ENCODE peak calls at places on chromosomes 4 and X, in five cellular contexts. F is SK-N-SH, Q is progenitor cell of endocrine pancreas, V is HFFc6, E is fibroblast of mammary gland. I is an unnamed sample.
A peak's percentile ranks its signal among the peaks of the same experiment; 100 is the strongest.

GRCh38 chrX:110317079-110317819 is 636 bp downstream of the AMMECR1 start:
- DNase-seq in F (peak; percentile 55), Q (peak; percentile 25), V (no peak), E (peak; percentile 16), I (peak; percentile 26)

GRCh38 chr4:105042451-105042850 is 104.2 kb upstream of the TET2 start:
- DNase-seq in F (no peak), Q (no peak), V (no peak), E (no peak), I (no peak)

GRCh38 chr4:153538408-153539057 is 72.4 kb downstream of the TMEM131L start:
- DNase-seq in F (peak; percentile 61), Q (no peak), V (no peak), E (peak; percentile 35), I (no peak)

GRCh38 chr4:52376107-52376704 is 282.9 kb downstream of the USP46 start:
- DNase-seq in F (peak; percentile 41), Q (no peak), V (peak; percentile 17), E (peak; percentile 66), I (no peak)

GRCh38 chrX:16695079-16695676 is 17.3 kb downstream of the CTPS2 start:
- DNase-seq in F (peak; percentile 69), Q (peak; percentile 59), V (peak; percentile 20), E (peak; percentile 70), I (peak; percentile 44)

GRCh38 chr4:76748649-76749048 is 149.3 kb downstream of the SOWAHB start:
- DNase-seq in F (peak; percentile 56), Q (no peak), V (no peak), E (peak; percentile 59), I (no peak)

GRCh38 chr4:140103676-140104075 is 50.3 kb downstream of the MAML3 start:
- DNase-seq in F (no peak), Q (no peak), V (no peak), E (peak; percentile 65), I (no peak)

GRCh38 chr4:25919676-25920075 is 5.7 kb downstream of the SMIM20 start:
- DNase-seq in F (no peak), Q (no peak), V (no peak), E (no peak), I (no peak)

GRCh38 chrX:134813697-134814096 is 155.4 kb upstream of the PLAC1 start:
- DNase-seq in F (no peak), Q (no peak), V (no peak), E (no peak), I (no peak)

GRCh38 chr4:1043658-1044468 is 32.4 kb downstream of the FGFRL1 start:
- DNase-seq in F (no peak), Q (peak; percentile 50), V (peak; percentile 99), E (peak; percentile 100), I (no peak)

GRCh38 chr4:123390846-123391456 is 5.6 kb upstream of the SPRY1 start:
- DNase-seq in F (peak; percentile 36), Q (no peak), V (no peak), E (peak; percentile 37), I (no peak)

GRCh38 chrX:57270980-57271379 is 15.5 kb upstream of the FAAH2 start:
- DNase-seq in F (no peak), Q (no peak), V (no peak), E (no peak), I (no peak)

GRCh38 chr4:183255487-183255886 is 64.6 kb downstream of the CLDN22 start:
- DNase-seq in F (no peak), Q (no peak), V (peak; percentile 15), E (no peak), I (no peak)

GRCh38 chr4:14783011-14783877 is 219.0 kb upstream of the CPEB2 start:
- DNase-seq in F (no peak), Q (no peak), V (no peak), E (peak; percentile 90), I (no peak)

GRCh38 chr4:57159866-57160265 is 49.7 kb upstream of the IGFBP7 start:
- DNase-seq in F (no peak), Q (no peak), V (no peak), E (peak; percentile 23), I (no peak)

GRCh38 chr4:181854142-181854541 is 389.1 kb upstream of the TENM3 start:
- DNase-seq in F (peak; percentile 39), Q (no peak), V (peak; percentile 47), E (peak; percentile 6), I (no peak)

GRCh38 chr4:182494103-182494502 is 250.9 kb downstream of the TENM3 start:
- DNase-seq in F (no peak), Q (no peak), V (no peak), E (no peak), I (no peak)

GRCh38 chr4:95091272-95091671 is 333.5 kb downstream of the BMPR1B start:
- DNase-seq in F (no peak), Q (no peak), V (no peak), E (peak; percentile 42), I (no peak)

GRCh38 chrX:352181-352580 is 33.6 kb upstream of the GTPBP6 start:
- DNase-seq in F (no peak), Q (no peak), V (no peak), E (no peak), I (no peak)

GRCh38 chr4:47032405-47033106 is 1.2 kb downstream of the GABRB1 start:
- DNase-seq in F (peak; percentile 82), Q (peak; percentile 75), V (no peak), E (peak; percentile 31), I (peak; percentile 31)
- TF ChIP-seq CTCF in F (peak; percentile 74), Q (peak; percentile 96), V (peak; percentile 53), E (peak; percentile 44), I (peak; percentile 56)

GRCh38 chrX:72540318-72540717 is 32.3 kb downstream of the HDAC8 start:
- DNase-seq in F (peak; percentile 42), Q (no peak), V (peak; percentile 0), E (peak; percentile 59), I (no peak)

DNA sequence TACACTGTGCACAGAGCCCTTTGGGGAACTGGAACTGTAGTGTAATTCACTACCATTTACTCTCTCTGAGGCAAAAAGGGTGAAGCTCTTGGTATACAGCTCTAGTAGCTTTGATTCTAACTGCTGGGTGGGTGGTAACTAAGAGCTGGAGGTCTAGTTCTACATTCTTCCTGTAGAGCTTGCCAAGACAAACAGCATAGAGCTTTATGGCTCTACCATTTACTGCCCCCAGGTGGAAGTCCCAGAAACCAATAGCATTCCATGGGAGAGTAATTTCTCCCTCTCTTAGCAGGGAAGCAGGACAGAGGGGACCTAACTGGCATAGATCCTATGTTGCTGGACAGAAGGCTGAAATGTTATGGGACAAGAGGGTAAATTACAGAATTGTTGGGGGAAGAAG is 26.7 kb downstream of the HDAC8 start:
- DNase-seq in F (no peak), Q (no peak), V (no peak), E (peak; percentile 14), I (no peak)
- TF ChIP-seq CTCF in F (peak; percentile 33), Q (no peak), V (no peak), E (peak; percentile 22), I (no peak)

GRCh38 chr4:7526491-7526890 is 91.8 kb upstream of the PSAPL1 start:
- DNase-seq in F (no peak), Q (no peak), V (no peak), E (no peak), I (no peak)
- TF ChIP-seq CTCF in F (no peak), Q (no peak), V (no peak), E (no peak), I (no peak)

GRCh38 chr4:20761382-20761781 is 61.1 kb downstream of the PACRGL start:
- DNase-seq in F (no peak), Q (no peak), V (no peak), E (no peak), I (no peak)

GRCh38 chr4:20754091-20754490 is 53.8 kb downstream of the PACRGL start:
- DNase-seq in F (no peak), Q (no peak), V (no peak), E (no peak), I (no peak)

GRCh38 chr4:20761826-20762225 is 61.6 kb downstream of the PACRGL start:
- DNase-seq in F (no peak), Q (no peak), V (no peak), E (no peak), I (no peak)

GRCh38 chr4:20764353-20764752 is 64.1 kb downstream of the PACRGL start:
- DNase-seq in F (no peak), Q (no peak), V (no peak), E (peak; percentile 16), I (no peak)

DNA sequence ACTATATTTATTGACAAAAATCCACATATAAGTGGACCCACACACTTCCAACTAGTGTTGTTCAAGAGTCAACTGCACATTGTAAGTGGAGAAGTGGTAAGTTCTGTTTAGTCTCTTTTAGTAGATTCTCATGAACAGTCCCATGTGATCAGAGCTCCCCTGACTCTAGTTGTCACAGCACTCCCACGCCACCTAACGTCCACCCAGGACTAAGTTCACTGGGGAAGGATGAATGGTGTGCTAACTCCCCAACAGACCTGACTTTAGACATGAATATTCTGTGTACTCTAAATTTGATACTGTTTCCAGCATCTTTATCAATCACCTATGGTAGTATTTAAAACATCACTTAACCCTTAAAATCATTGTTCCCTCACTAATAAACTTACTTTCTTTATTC is 59.8 kb downstream of the PACRGL start:
- DNase-seq in F (no peak), Q (no peak), V (no peak), E (peak; percentile 3), I (no peak)
- TF ChIP-seq CTCF in F (no peak), Q (no peak), V (peak; percentile 11), E (peak; percentile 9), I (no peak)

GRCh38 chr4:156970501-156971167 is 965 bp downstream of the PDGFC start:
- DNase-seq in F (peak; percentile 68), Q (peak; percentile 47), V (peak; percentile 54), E (peak; percentile 59), I (no peak)
- TF ChIP-seq CTCF in F (peak; percentile 60), Q (peak; percentile 55), V (peak; percentile 63), E (peak; percentile 50), I (no peak)

DNA sequence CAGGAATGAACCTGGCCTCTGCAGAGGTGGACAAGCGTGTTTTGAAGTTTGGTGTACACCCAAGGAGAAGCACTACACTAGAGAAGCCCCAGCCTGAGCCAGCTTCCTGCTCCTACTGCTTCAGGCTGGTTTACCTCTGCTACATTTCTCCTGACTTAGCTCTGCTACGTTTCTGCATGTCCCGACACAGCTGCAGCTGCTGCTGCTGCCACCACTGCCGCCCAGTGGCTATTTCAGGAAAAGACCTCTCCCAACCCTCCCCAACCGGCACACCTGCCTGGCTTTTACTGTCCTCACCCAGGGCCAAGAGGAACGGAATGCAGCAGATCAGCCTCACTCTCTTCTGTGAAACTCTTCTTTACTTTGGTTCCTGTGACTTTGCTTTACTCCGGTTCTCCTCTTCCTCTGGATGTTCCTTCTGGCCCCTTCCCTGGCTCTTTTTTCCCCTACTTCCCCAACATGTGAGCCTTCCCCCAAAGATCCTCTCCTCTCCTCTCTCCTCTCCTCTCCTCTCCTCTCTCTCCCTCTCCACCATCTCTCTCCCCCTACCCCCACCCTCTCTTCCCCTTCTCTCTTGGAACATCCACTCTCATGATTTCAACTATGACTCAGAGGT is 3.1 kb upstream of the P2RY4 start:
- DNase-seq in F (peak; percentile 44), Q (peak; percentile 28), V (peak; percentile 5), E (peak; percentile 43), I (no peak)
- TF ChIP-seq CTCF in F (peak; percentile 54), Q (peak; percentile 61), V (peak; percentile 68), E (peak; percentile 67), I (no peak)

DNA sequence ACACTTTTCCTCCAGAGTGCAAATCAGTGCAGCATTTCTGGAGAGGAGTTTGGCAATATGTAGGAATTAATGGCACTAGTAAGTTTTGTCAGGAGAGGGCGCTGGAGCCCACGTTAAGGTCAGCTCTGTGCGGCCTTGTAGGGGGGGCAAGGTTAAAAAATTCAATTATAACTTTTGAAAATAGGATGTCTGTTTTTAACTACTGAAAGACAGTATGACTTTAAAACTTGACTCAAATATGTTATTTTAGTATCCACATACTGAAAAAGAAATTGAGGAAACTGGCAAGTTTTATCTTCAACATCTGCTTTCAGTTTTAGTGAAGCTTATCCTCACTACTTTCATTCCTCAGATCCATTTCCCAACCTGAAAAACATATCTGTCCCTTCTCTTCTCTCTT is 30.9 kb upstream of the HSD17B13 start:
- DNase-seq in F (peak; percentile 17), Q (no peak), V (peak; percentile 32), E (peak; percentile 69), I (no peak)
- TF ChIP-seq CTCF in F (peak; percentile 37), Q (peak; percentile 64), V (peak; percentile 83), E (peak; percentile 72), I (peak; percentile 32)